ENCODE peak calls at places on chromosomes 4 and X, in seven cellular contexts. T is retinal pigment epithelial cell, C is neural progenitor cell, A is transverse colon, X is uterus, Y is fibroblast of lung, U is foreskin fibroblast. D is an unnamed sample.

GRCh38 chr4:121272526-121272925 is 108.3 kb downstream of the QRFPR start:
- DNase-seq in X (no peak), T (peak; percentile 25), U (peak; percentile 44), A (no peak), C (no peak), Y (peak; percentile 85), D (no peak)

GRCh38 chr4:168183717-168184571 is 91.6 kb downstream of the ANXA10 start:
- DNase-seq in Y (peak; percentile 39), T (peak; percentile 9), C (peak; percentile 18), A (no peak), U (peak; percentile 71), X (no peak), D (no peak)

GRCh38 chrX:33205321-33205720 is 6.0 kb downstream of the DMD start:
- DNase-seq in C (no peak), T (no peak), Y (no peak), U (no peak), A (no peak), X (no peak), D (no peak)

GRCh38 chr4:140116442-140117104 is 37.4 kb downstream of the MAML3 start:
- DNase-seq in X (no peak), A (no peak), Y (peak; percentile 57), U (peak; percentile 48), C (no peak), T (no peak), D (no peak)

GRCh38 chrX:85851418-85851817 is 195.9 kb downstream of the CHM start:
- DNase-seq in A (peak; percentile 26), U (peak; percentile 5), C (peak; percentile 23), Y (no peak), X (no peak), T (no peak), D (no peak)

GRCh38 chr4:14771091-14771490 is 231.2 kb upstream of the CPEB2 start:
- DNase-seq in T (no peak), C (no peak), U (peak; percentile 5), A (no peak), X (no peak), Y (no peak), D (no peak)

GRCh38 chrX:46574941-46575381 is 1.4 kb downstream of the CHST7 start:
- DNase-seq in C (peak; percentile 55), T (no peak), U (peak; percentile 55), A (no peak), X (no peak), Y (peak; percentile 35), D (no peak)

GRCh38 chr4:179634862-179635261 is 2192.6 kb upstream of the AGA start:
- DNase-seq in U (no peak), X (no peak), C (no peak), T (no peak), A (no peak), Y (no peak), D (no peak)

GRCh38 chr4:145808848-145809512 is 129.0 kb downstream of the C4orf51 start:
- DNase-seq in Y (no peak), A (no peak), U (no peak), C (no peak), T (no peak), X (no peak), D (no peak)

GRCh38 chrX:115324194-115324593 is 34.7 kb downstream of the LUZP4 start:
- DNase-seq in X (peak; percentile 36), Y (peak; percentile 39), A (no peak), C (no peak), U (peak; percentile 36), T (no peak), D (no peak)

GRCh38 chr4:56979674-56980073 is 978 bp downstream of the POLR2B start:
- DNase-seq in A (peak; percentile 31), X (no peak), C (peak; percentile 37), Y (no peak), T (no peak), U (peak; percentile 47), D (no peak)

GRCh38 chrX:47991263-47992092 is 12.3 kb downstream of the ZNF182 start:
- DNase-seq in U (peak; percentile 50), X (no peak), Y (peak; percentile 80), T (peak; percentile 9), A (no peak), C (no peak), D (no peak)

GRCh38 chrX:1380672-1381233 is 11.2 kb downstream of the SLC25A6 start:
- DNase-seq in U (peak; percentile 19), C (no peak), T (no peak), Y (peak; percentile 16), X (no peak), A (no peak), D (no peak)

GRCh38 chr4:100805547-100805946 is 287.7 kb upstream of the EMCN start:
- DNase-seq in C (no peak), U (no peak), T (no peak), Y (no peak), A (no peak), X (no peak), D (no peak)
- TF ChIP-seq CTCF in C (peak; percentile 13), U (no peak), T (no peak), Y (no peak), A (no peak), X (no peak), D (no peak)

GRCh38 chr4:81468685-81469084 is 3.0 kb downstream of the RASGEF1B start:
- DNase-seq in Y (no peak), T (no peak), U (no peak), A (no peak), C (no peak), X (no peak), D (no peak)

GRCh38 chr4:81470456-81471327 is 1.0 kb downstream of the RASGEF1B start:
- DNase-seq in U (peak; percentile 20), T (no peak), X (peak; percentile 28), Y (no peak), A (peak; percentile 64), C (peak; percentile 54), D (peak; percentile 44)

GRCh38 chr4:81467672-81467964 is 4.1 kb downstream of the RASGEF1B start:
- DNase-seq in U (no peak), X (no peak), C (no peak), Y (no peak), A (no peak), T (no peak), D (no peak)

GRCh38 chr4:81471361-81472248 is at the start of gene RASGEF1B:
- DNase-seq in X (peak; percentile 79), T (no peak), C (peak; percentile 81), Y (peak; percentile 70), A (peak; percentile 94), U (peak; percentile 88), D (peak; percentile 71)

GRCh38 chr4:81469774-81470455 is 1.8 kb downstream of the RASGEF1B start:
- DNase-seq in A (no peak), X (no peak), C (no peak), Y (no peak), U (no peak), T (no peak), D (no peak)
- H3K4me3 ChIP-seq in A (no peak overlapping the region), X (peak overlapping the region; percentile 69), C (peak overlapping the region; percentile 85), Y (no peak overlapping the region), U (no peak overlapping the region), T (peak overlapping the region; percentile 82), D (peak overlapping the region; percentile 55)

GRCh38 chr4:77152421-77152820 is 4.6 kb upstream of the CCNG2 start:
- DNase-seq in X (no peak), Y (no peak), C (peak; percentile 38), T (no peak), U (peak; percentile 73), A (no peak), D (no peak)
- TF ChIP-seq CTCF in X (no peak), Y (no peak), C (no peak), T (no peak), U (no peak), A (no peak), D (no peak)

GRCh38 chrX:110791206-110791605 is 4.4 kb downstream of the CHRDL1 start:
- DNase-seq in C (no peak), U (no peak), Y (no peak), A (no peak), X (no peak), T (no peak), D (no peak)

GRCh38 chrX:110795645-110796510 is at the start of gene CHRDL1:
- DNase-seq in T (no peak), Y (peak; percentile 45), X (peak; percentile 73), U (peak; percentile 41), C (peak; percentile 50), A (peak; percentile 18), D (peak; percentile 11)

GRCh38 chrX:110794601-110795000 is 1.0 kb downstream of the CHRDL1 start:
- DNase-seq in A (no peak), X (no peak), C (no peak), U (no peak), Y (no peak), T (no peak), D (no peak)
- H3K4me3 ChIP-seq in A (no peak overlapping the region), X (peak overlapping the region; percentile 39), C (peak overlapping the region; percentile 47), U (no peak overlapping the region), Y (no peak overlapping the region), T (no peak overlapping the region), D (no peak overlapping the region)

DNA sequence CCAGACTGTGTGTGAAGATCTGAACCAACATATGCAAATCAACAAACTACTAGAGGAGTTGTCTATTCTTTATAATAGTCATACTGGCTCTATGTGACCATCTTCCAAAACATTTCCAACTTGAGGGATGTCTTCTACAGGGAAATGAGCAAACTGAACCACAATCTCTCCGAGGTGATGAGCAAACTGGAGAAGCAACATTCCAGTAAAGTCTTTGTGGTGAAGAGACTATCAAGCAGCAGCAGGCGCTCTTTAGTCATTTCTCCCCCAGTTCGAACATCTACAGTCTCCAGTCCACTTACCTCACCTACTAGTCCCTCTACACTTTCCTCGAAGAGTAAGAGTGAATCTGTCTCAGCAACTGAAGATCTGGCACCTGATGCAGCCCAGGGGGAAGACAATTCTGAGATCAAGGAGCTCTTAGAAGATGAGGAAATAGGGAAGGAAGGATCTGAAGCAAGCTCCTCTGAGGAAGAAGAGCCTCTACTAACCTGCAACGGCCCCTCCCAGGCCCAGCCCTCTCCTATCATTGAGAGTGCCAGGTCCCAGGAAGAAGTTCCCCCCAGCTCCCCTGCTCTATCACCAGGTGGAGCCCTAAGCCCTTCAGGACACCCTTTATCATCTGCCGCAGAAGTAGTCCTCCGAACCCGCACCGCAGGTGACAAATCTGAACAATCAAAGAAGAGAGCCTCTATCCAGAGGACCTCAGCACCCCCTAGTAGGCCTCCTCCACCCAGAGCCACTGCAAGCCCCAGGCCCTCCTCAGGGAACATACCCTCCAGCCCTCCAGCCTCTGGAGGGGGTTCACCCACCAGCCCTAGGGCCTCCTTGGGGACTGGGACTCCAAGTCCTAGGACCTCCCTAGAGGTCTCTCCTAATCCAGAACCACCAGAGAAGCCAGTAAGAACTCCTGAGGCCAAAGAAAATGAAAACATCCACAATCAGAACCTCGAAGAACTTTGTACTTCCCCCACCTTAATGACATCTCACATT is 98.1 kb downstream of the HNRNPD start:
- DNase-seq in T (no peak), A (no peak), C (no peak), X (no peak), Y (no peak), U (no peak), D (no peak)
- TF ChIP-seq CTCF in T (no peak), A (no peak), C (no peak), X (no peak), Y (no peak), U (no peak), D (no peak)